ENCODE peak calls at places on chromosomes 12 and 14, in eight cellular contexts. A is GM12865; G is activated naive CD4-positive, alpha-beta T cell treated with Interleukin-2 at 50 U/mL for 16 hours; S is NCI-H1092 treated with DMSO at 0.1 percent for 48 hours; P is fibroblast of pulmonary artery; Z is fibroblast of lung; I is stomach; K is NCI-H460. E is an unnamed sample.

GRCh38 chr12:120247183-120247582 is 18.3 kb downstream of the PXN start:
- DNase-seq in P (no peak), Z (no peak), A (no peak), I (peak), G (no peak), K (no peak), S (no peak), E (no peak)

GRCh38 chr12:13093191-13093849 is 10.1 kb downstream of the GSG1 start:
- DNase-seq in Z (peak), A (no peak), I (no peak), P (no peak), S (no peak), K (no peak), G (no peak), E (no peak)

GRCh38 chr12:125512541-125513298 is 447.5 kb downstream of the AACS start:
- DNase-seq in I (no peak), K (no peak), S (no peak), P (no peak), Z (no peak), G (no peak), A (no peak), E (no peak)

GRCh38 chr12:24937553-24938244 is 11.2 kb downstream of the BCAT1 start:
- DNase-seq in G (no peak), S (no peak), A (no peak), P (no peak), I (no peak), K (no peak), Z (peak), E (no peak)

GRCh38 chr12:12704593-12705230 is 8.7 kb upstream of the GPR19 start:
- DNase-seq in A (peak), Z (peak), G (no peak), K (peak), S (peak), P (peak), I (peak), E (no peak)

GRCh38 chr14:73752297-73752992 is 38.3 kb upstream of the PNMA1 start:
- DNase-seq in I (peak), G (peak), A (peak), P (peak), S (peak), Z (peak), K (no peak), E (no peak)

GRCh38 chr12:6796576-6796975 is 7.2 kb downstream of the CD4 start:
- DNase-seq in A (no peak), G (no peak), P (no peak), Z (no peak), I (no peak), S (no peak), K (no peak), E (no peak)

GRCh38 chr12:56634837-56635538 is 4.9 kb upstream of the BAZ2A start:
- DNase-seq in I (peak), G (peak), P (peak), K (peak), S (peak), Z (peak), A (peak), E (peak)

GRCh38 chr12:98388126-98388525 is 127.3 kb upstream of the TMPO start:
- DNase-seq in S (peak), Z (no peak), A (no peak), I (no peak), K (no peak), P (no peak), G (no peak), E (no peak)

GRCh38 chr12:49998453-49998852 is 25.7 kb downstream of the AQP6 start:
- DNase-seq in I (no peak), K (no peak), S (no peak), Z (no peak), P (no peak), A (no peak), G (no peak), E (no peak)

GRCh38 chr12:4272014-4272975 is 1.3 kb upstream of the CCND2 start:
- DNase-seq in P (peak), A (peak), I (peak), S (no peak), K (no peak), G (peak), Z (peak), E (peak)

E was measured in mesothelial cell of epicardium.